ENCODE peak calls at places on chromosomes 3 and 15, in seven cellular contexts. M, E, D, S, Q, N and W are unnamed samples.

GRCh38 chr3:17505856-17506255 is 236.6 kb downstream of the TBC1D5 start:
- DNase-seq in M (no peak), E (no peak), D (no peak), S (no peak), Q (no peak), N (no peak), W (no peak)

GRCh38 chr3:188889070-188889491 is 282.7 kb upstream of the TPRG1 start:
- DNase-seq in M (no peak), E (no peak), D (no peak), S (no peak), Q (no peak), N (no peak), W (no peak)

GRCh38 chr3:116070102-116070501 is 375.2 kb downstream of the LSAMP start:
- DNase-seq in M (no peak), E (no peak), D (no peak), S (no peak), Q (no peak), N (no peak), W (no peak)

GRCh38 chr3:101676765-101677435 is at the start of gene ZBTB11:
- DNase-seq in M (peak; percentile 99), E (peak; percentile 100), D (peak; percentile 99), S (peak; percentile 99), Q (peak; percentile 99), N (peak; percentile 100), W (peak; percentile 100)

GRCh38 chr3:114293846-114294245 is at the start of gene TIGIT:
- DNase-seq in M (no peak), E (no peak), D (no peak), S (no peak), Q (no peak), N (no peak), W (no peak)

GRCh38 chr15:63968122-63968524 is 78.2 kb downstream of the DAPK2 start:
- DNase-seq in M (no peak), E (no peak), D (no peak), S (no peak), Q (no peak), N (peak; percentile 61), W (no peak)

GRCh38 chr15:89174476-89174875 is 46.9 kb downstream of the RLBP1 start:
- DNase-seq in M (no peak), E (no peak), D (no peak), S (no peak), Q (no peak), N (no peak), W (no peak)

GRCh38 chr15:33448961-33449611 is 138.3 kb downstream of the RYR3 start:
- DNase-seq in M (no peak), E (no peak), D (peak; percentile 94), S (no peak), Q (no peak), N (no peak), W (no peak)

GRCh38 chr3:150739200-150739863 is 23.6 kb downstream of the SIAH2 start:
- DNase-seq in M (no peak), E (no peak), D (no peak), S (no peak), Q (no peak), N (no peak), W (no peak)

GRCh38 chr3:47414161-47414564 is 33.3 kb downstream of the PTPN23 start:
- DNase-seq in M (no peak), E (no peak), D (no peak), S (no peak), Q (no peak), N (no peak), W (no peak)

GRCh38 chr15:88908697-88909621 is 4.2 kb downstream of the MFGE8 start:
- DNase-seq in M (no peak), E (no peak), D (no peak), S (no peak), Q (no peak), N (no peak), W (no peak)

GRCh38 chr3:156630081-156630772 is 44.2 kb upstream of the TIPARP start:
- DNase-seq in M (no peak), E (peak; percentile 61), D (peak; percentile 68), S (no peak), Q (no peak), N (no peak), W (no peak)

GRCh38 chr3:189914799-189915198 is 205.9 kb downstream of the P3H2 start:
- DNase-seq in M (no peak), E (no peak), D (peak; percentile 96), S (no peak), Q (no peak), N (no peak), W (no peak)

GRCh38 chr3:141485578-141486415 is 1.0 kb upstream of the RASA2 start:
- DNase-seq in M (no peak), E (peak; percentile 28), D (peak; percentile 84), S (no peak), Q (no peak), N (no peak), W (no peak)

GRCh38 chr15:41603941-41604660 is 45.1 kb downstream of the TYRO3 start:
- DNase-seq in M (peak; percentile 54), E (peak; percentile 92), D (peak; percentile 67), S (peak; percentile 25), Q (no peak), N (peak; percentile 65), W (peak; percentile 30)

GRCh38 chr3:127978636-127979035 is 63.6 kb downstream of the KBTBD12 start:
- DNase-seq in M (no peak), E (no peak), D (no peak), S (no peak), Q (no peak), N (no peak), W (no peak)

GRCh38 chr3:51280171-51280570 is 104.9 kb upstream of the MANF start:
- DNase-seq in M (no peak), E (no peak), D (no peak), S (no peak), Q (no peak), N (no peak), W (no peak)

GRCh38 chr3:122183893-122184590 is 574 bp downstream of the CASR start:
- DNase-seq in M (peak; percentile 5), E (peak; percentile 61), D (no peak), S (no peak), Q (no peak), N (no peak), W (no peak)

DNA sequence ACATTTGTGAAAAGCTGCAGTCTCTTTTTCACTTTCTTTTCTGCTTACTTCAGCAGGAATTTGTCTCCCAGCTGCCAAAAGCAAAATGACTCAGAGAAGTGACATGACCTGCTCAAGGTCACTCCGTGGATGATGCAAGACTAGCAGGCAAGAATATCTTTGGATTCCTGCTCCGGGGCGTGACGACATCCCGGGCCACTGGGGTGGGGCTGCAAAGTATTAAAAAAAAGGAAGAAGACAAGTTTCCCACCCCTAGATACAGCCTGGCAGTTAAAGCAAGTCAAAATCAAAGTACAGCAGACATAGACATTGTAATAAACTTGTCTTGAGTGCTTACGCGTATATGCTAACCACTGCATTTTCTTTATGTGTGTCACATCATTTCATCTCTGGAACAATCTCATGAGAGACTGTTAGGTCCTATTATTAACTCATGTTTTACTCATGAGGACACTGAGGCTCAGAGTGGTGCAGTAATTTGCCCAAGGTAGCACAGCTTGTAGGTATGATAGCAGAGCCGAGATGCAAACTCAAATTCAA is 485.2 kb upstream of the PROK2 start:
- DNase-seq in M (no peak), E (no peak), D (peak; percentile 67), S (no peak), Q (peak; percentile 85), N (peak; percentile 91), W (no peak)
- TF ChIP-seq CTCF in M (no peak), E (no peak), D (no peak), S (no peak), Q (no peak), N (no peak), W (no peak)

GRCh38 chr15:90618330-90619136 is 88.8 kb downstream of the CRTC3 start:
- DNase-seq in M (no peak), E (no peak), D (no peak), S (no peak), Q (no peak), N (no peak), W (no peak)
- TF ChIP-seq CTCF in M (no peak), E (no peak), D (no peak), S (no peak), Q (no peak), N (no peak), W (no peak)

DNA sequence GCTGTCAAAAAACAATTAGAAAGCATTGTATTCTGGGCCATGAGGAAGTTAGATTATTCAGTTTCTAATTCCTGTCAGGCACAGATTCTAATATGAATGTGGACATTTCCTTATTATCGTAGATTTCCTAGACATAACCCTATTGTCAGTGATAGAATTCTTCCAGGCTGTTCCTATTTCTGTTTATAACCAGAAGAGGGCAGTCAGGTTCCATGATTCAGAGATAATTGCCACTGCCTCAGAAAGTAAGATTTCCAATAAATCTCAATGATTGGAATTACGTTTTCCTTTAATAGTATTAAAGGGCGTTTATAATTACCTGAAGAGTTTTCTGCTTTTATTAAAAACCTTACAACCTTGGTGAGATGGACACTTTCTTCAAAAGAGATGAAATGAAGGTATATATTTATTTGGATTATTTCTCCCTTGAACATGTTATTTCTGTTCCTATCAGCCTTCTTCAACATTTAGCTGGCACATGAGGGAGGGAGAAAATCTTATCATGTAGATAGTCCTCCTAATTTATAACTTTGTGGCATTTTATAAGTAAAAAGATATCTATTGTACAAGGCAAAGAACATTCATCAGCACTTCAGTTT is 439.2 kb downstream of the MCTP2 start:
- DNase-seq in M (no peak), E (peak; percentile 57), D (peak; percentile 40), S (no peak), Q (no peak), N (no peak), W (no peak)
- TF ChIP-seq CTCF in M (peak; percentile 48), E (peak; percentile 91), D (peak; percentile 69), S (no peak), Q (no peak), N (peak; percentile 73), W (peak; percentile 70)

DNA sequence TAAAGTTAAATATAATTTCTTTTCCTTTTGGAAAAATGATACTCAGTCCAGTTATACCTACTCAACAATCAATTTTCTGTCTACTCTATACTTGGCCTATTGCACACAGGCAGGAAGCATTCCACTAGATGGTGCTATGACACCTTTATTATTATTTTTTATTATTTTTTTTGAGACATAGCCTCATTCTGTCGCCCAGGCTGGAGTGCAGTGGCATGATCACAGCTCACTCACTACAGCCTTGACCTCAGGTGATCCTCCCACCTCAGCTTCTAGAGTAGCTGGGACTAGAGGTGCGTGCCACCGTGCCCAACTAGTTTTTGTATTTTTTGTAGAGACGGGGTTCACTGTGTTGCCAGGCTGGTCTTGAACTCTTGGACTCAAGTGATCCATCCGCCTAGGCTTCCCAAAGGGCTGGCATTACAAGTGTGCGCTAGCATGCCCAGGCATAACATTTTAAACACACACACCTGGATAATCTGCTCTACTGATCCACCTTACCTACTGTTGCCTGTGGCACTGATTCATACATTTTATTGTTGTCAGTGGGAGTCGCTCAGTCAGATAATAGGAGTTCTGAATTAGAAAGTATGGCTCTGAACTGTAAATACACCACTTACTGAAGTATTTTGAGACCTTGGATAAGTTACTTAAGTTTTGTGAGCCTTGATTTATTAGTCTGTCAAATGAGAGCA is 56.2 kb downstream of the EIF3J start:
- DNase-seq in M (no peak), E (no peak), D (peak; percentile 16), S (no peak), Q (no peak), N (no peak), W (no peak)
- TF ChIP-seq CTCF in M (no peak), E (peak; percentile 54), D (peak; percentile 44), S (no peak), Q (no peak), N (peak; percentile 24), W (peak; percentile 61)

DNA sequence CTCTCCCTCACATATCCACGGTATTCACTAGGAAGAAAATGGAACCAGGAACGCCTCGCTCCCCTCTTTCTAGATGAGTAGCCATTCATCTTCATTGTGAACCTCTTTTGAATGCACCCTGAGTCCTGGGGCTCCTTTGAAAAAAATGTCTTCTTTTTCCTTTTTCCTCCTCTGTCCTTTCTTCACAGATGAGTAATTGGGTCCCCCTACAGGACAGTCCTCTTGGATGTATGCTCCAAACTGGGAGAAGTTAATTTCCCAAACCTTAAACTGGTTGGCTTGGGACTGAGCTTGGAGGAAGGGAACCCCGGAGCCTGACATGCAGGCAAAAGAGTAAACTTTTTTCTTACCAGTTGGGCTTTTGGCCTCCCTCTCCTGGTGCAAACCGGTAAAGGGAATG is 108.8 kb downstream of the DPH6 start:
- DNase-seq in M (no peak), E (peak; percentile 54), D (no peak), S (no peak), Q (no peak), N (no peak), W (no peak)
- TF ChIP-seq CTCF in M (peak; percentile 14), E (peak; percentile 47), D (peak; percentile 4), S (no peak), Q (no peak), N (no peak), W (no peak)